ENCODE peak calls at places on chromosomes 2 and 18, in five cellular contexts. Y is adrenal gland, A is right lobe of liver, F is heart left ventricle, V is ovary. N is an unnamed sample.

GRCh38 chr18:73531601-73532000 is 616.0 kb downstream of the FBXO15 start:
- DNase-seq in A (no peak), Y (no peak), F (no peak), V (no peak), N (no peak)

GRCh38 chr18:68275616-68276015 is 439.3 kb downstream of the TMX3 start:
- DNase-seq in V (no peak), A (no peak), F (no peak), Y (no peak), N (no peak)

GRCh38 chr18:76447268-76447890 is 47.7 kb downstream of the ZNF516 start:
- DNase-seq in V (peak; percentile 54), A (no peak), Y (no peak), F (no peak), N (no peak)

GRCh38 chr18:75247041-75247551 is 36.5 kb downstream of the TSHZ1 start:
- DNase-seq in F (no peak), V (no peak), A (no peak), Y (no peak), N (no peak)

GRCh38 chr2:112910219-112910618 is 746 bp upstream of the IL37 start:
- DNase-seq in Y (no peak), F (no peak), A (no peak), V (no peak), N (no peak)

GRCh38 chr2:202069189-202070050 is 3.6 kb upstream of the KIAA2012 start:
- DNase-seq in A (no peak), Y (no peak), F (no peak), V (no peak), N (peak; percentile 80)

GRCh38 chr2:165814473-165814872 is 20.4 kb upstream of the GALNT3 start:
- DNase-seq in V (no peak), A (no peak), Y (no peak), F (no peak), N (no peak)

GRCh38 chr2:181891258-181891965 is at the start of gene ITPRID2:
- DNase-seq in Y (peak; percentile 89), A (peak; percentile 91), F (peak; percentile 94), V (peak; percentile 76), N (peak; percentile 59)

GRCh38 chr2:95760839-95761525 is 169.2 kb downstream of the TRIM43 start:
- DNase-seq in A (no peak), Y (peak; percentile 48), F (no peak), V (no peak), N (no peak)

GRCh38 chr2:54642684-54643430 is 80.6 kb upstream of the EML6 start:
- DNase-seq in V (no peak), F (no peak), A (no peak), Y (no peak), N (no peak)

GRCh38 chr2:12824304-12824761 is 107.6 kb downstream of the TRIB2 start:
- DNase-seq in A (no peak), Y (peak; percentile 28), V (peak; percentile 52), F (peak; percentile 58), N (no peak)

GRCh38 chr2:241154915-241155314 is 4.6 kb downstream of the PPP1R7 start:
- DNase-seq in Y (no peak), A (no peak), F (no peak), V (no peak), N (no peak)

GRCh38 chr2:176083796-176084261 is at the start of gene EVX2:
- DNase-seq in V (no peak), Y (no peak), F (no peak), A (no peak), N (no peak)

GRCh38 chr2:231905026-231905425 is 21.2 kb downstream of the NPPC start:
- DNase-seq in Y (no peak), V (no peak), F (no peak), A (no peak), N (peak; percentile 46)

GRCh38 chr2:236568068-236568921 is 1.3 kb upstream of the ACKR3 start:
- DNase-seq in F (peak; percentile 77), A (peak; percentile 58), Y (peak; percentile 40), V (peak; percentile 48), N (peak; percentile 71)

GRCh38 chr2:43131051-43131889 is 95.1 kb downstream of the ZFP36L2 start:
- DNase-seq in A (peak; percentile 69), V (no peak), F (peak; percentile 74), Y (peak; percentile 93), N (peak; percentile 99)

GRCh38 chr2:151973901-151974199 is 125.0 kb downstream of the CACNB4 start:
- DNase-seq in A (no peak), V (no peak), F (peak; percentile 26), Y (no peak), N (no peak)

GRCh38 chr2:216436369-216436768 is 24.1 kb downstream of the SMARCAL1 start:
- DNase-seq in Y (no peak), A (no peak), F (no peak), V (no peak), N (no peak)

GRCh38 chr2:84938194-84938879 is 32.6 kb upstream of the KCMF1 start:
- DNase-seq in F (no peak), Y (no peak), V (no peak), A (no peak), N (peak; percentile 69)

GRCh38 chr2:75503048-75503607 is 57.6 kb downstream of the EVA1A start:
- DNase-seq in F (no peak), A (no peak), Y (peak; percentile 18), V (no peak), N (no peak)

GRCh38 chr2:120670371-120670770 is 65.3 kb upstream of the GLI2 start:
- DNase-seq in Y (no peak), F (no peak), V (no peak), A (no peak), N (no peak)

GRCh38 chr2:132503621-132504200 is 87.1 kb downstream of the GPR39 start:
- DNase-seq in F (no peak), V (no peak), Y (no peak), A (no peak), N (no peak)

GRCh38 chr2:191311627-191312026 is 66.4 kb downstream of the MYO1B start:
- DNase-seq in A (no peak), F (no peak), V (no peak), Y (no peak), N (no peak)

GRCh38 chr2:23692901-23693605 is 233.9 kb downstream of the ATAD2B start:
- DNase-seq in A (peak; percentile 13), Y (no peak), V (no peak), F (no peak), N (no peak)

GRCh38 chr2:19195681-19196080 is 162.7 kb downstream of the OSR1 start:
- DNase-seq in A (no peak), F (no peak), V (no peak), Y (no peak), N (no peak)

GRCh38 chr2:36964496-36965058 is 1.8 kb downstream of the STRN start:
- DNase-seq in V (no peak), F (no peak), Y (no peak), A (no peak), N (no peak)

GRCh38 chr2:231039821-231040364 is 2.6 kb downstream of the C2orf72 start:
- DNase-seq in Y (no peak), V (no peak), A (peak; percentile 63), F (no peak), N (no peak)

GRCh38 chr2:62663443-62663842 is 42.1 kb upstream of the EHBP1 start:
- DNase-seq in F (no peak), V (no peak), A (no peak), Y (no peak), N (no peak)

GRCh38 chr2:237670641-237671040 is 43.3 kb downstream of the LRRFIP1 start:
- DNase-seq in A (no peak), F (peak; percentile 73), Y (no peak), V (peak; percentile 71), N (no peak)

GRCh38 chr2:237669129-237669627 is 41.8 kb downstream of the LRRFIP1 start:
- DNase-seq in A (no peak), V (no peak), F (no peak), Y (no peak), N (no peak)

GRCh38 chr2:237668440-237668839 is 41.1 kb downstream of the LRRFIP1 start:
- DNase-seq in Y (no peak), F (no peak), V (no peak), A (no peak), N (no peak)

GRCh38 chr2:237671466-237672173 is 44.2 kb downstream of the LRRFIP1 start:
- DNase-seq in Y (no peak), F (no peak), A (no peak), V (no peak), N (peak; percentile 42)

GRCh38 chr2:237669628-237670351 is 42.4 kb downstream of the LRRFIP1 start:
- DNase-seq in F (peak; percentile 87), A (peak; percentile 72), V (peak; percentile 83), Y (peak; percentile 56), N (peak; percentile 80)
- H3K4me3 ChIP-seq in F (no peak overlapping the region), A (no peak overlapping the region), V (no peak overlapping the region), Y (no peak overlapping the region), N (no peak overlapping the region)

DNA sequence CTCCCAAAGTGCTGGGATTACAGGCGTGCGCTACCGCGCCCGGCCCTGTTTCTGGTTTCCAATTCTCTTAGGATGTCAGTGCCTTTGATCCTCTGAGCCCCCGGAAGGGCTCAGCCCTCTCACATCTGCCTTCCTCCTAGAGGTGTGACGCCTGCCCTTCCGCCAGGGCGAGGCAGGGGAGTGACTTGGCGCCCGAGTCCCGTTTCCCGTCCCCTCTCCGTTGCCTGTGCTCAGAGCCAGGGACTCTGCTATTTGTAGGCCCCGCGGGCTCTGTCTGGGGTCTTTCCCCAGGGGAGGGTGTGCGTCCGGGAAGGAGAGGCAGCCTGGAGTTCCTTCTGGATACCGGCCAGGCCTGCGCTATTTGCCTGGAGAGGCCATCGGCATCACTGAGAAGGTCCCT is 103.8 kb upstream of the TAF1B start:
- DNase-seq in Y (peak; percentile 65), V (peak; percentile 48), F (peak; percentile 93), A (peak; percentile 54), N (peak; percentile 59)
- H3K27ac ChIP-seq in Y (peak overlapping the region; percentile 32), V (no peak overlapping the region), F (peak overlapping the region; percentile 87), A (peak overlapping the region; percentile 36), N (peak overlapping the region; percentile 62)

DNA sequence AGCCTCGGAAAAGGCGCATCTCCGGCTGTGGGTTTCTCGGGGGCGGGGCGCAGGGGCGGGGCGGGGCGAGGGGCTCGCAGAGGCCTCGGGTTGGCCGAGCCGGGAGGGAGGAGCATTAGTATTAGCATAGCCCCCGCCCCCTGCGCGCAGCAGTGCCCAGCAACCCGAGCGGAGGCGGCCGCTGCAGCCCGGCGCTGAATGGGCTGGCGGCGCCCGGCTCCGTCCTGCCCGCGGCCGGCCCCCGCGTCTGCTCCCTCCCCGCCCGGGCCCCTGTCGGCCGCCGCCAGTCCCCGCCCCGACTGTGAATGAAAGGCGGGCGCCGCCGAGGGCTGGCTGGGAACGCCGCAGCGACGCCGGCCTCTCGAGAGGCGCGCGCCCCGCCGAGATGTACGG is at the start of gene EFR3B:
- DNase-seq in Y (peak; percentile 96), F (peak; percentile 98), V (peak; percentile 95), A (peak; percentile 97), N (peak; percentile 92)
- TF ChIP-seq POLR2A in Y (peak; percentile 33), F (peak; percentile 67), V (peak; percentile 22), A (no peak), N (no peak)

GRCh38 chr2:160380000-160380570 is 113.5 kb downstream of the RBMS1 start:
- DNase-seq in Y (no peak), F (no peak), A (no peak), V (no peak), N (no peak)

GRCh38 chr2:160384791-160385190 is 108.8 kb downstream of the RBMS1 start:
- DNase-seq in A (no peak), F (no peak), V (no peak), Y (no peak), N (no peak)

GRCh38 chr2:160380613-160381012 is 113.0 kb downstream of the RBMS1 start:
- DNase-seq in V (no peak), A (peak; percentile 34), F (peak; percentile 46), Y (no peak), N (no peak)

GRCh38 chr2:160379399-160379798 is 114.2 kb downstream of the RBMS1 start:
- DNase-seq in V (no peak), F (no peak), A (no peak), Y (no peak), N (no peak)

GRCh38 chr2:160381425-160381951 is 112.1 kb downstream of the RBMS1 start:
- DNase-seq in F (no peak), Y (no peak), V (no peak), A (no peak), N (no peak)
- H3K4me3 ChIP-seq in F (no peak overlapping the region), Y (no peak overlapping the region), V (no peak overlapping the region), A (no peak overlapping the region), N (no peak overlapping the region)